ENCODE peak calls at places on chromosomes 16 and 17, in eight cellular contexts. One of them, this sample, is unnamed. For H3K36me3, the result is how much of the 10 kb centered on the place peaks cover.

GRCh38 chr16:87303431-87303930 is 13.7 kb downstream of the C16orf95 start:
- DNase-seq in HCT116: no peak
- DNase-seq in mammary epithelial cell: no peak
- DNase-seq in left ventricle myocardium inferior: no peak
- DNase-seq in psoas muscle: no peak
- DNase-seq in body of pancreas: no peak
- DNase-seq in neural progenitor cell: no peak
- DNase-seq in cardiac muscle cell: no peak
- DNase-seq in this sample: no peak

GRCh38 chr16:705748-706188 is at the start of gene FBXL16:
- DNase-seq in left ventricle myocardium inferior: no peak
- DNase-seq in HCT116: no peak
- DNase-seq in cardiac muscle cell: no peak
- DNase-seq in psoas muscle: no peak
- DNase-seq in neural progenitor cell: peak
- DNase-seq in body of pancreas: no peak
- DNase-seq in mammary epithelial cell: no peak
- DNase-seq in this sample: peak

GRCh38 chr17:78355045-78355641 is 4.7 kb downstream of the SOCS3 start:
- DNase-seq in cardiac muscle cell: no peak
- DNase-seq in HCT116: no peak
- DNase-seq in left ventricle myocardium inferior: no peak
- DNase-seq in body of pancreas: no peak
- DNase-seq in neural progenitor cell: no peak
- DNase-seq in mammary epithelial cell: no peak
- DNase-seq in psoas muscle: no peak
- DNase-seq in this sample: no peak

GRCh38 chr16:17177242-17177967 is 293.4 kb downstream of the XYLT1 start:
- DNase-seq in HCT116: no peak
- DNase-seq in mammary epithelial cell: peak
- DNase-seq in neural progenitor cell: no peak
- DNase-seq in cardiac muscle cell: no peak
- DNase-seq in psoas muscle: no peak
- DNase-seq in left ventricle myocardium inferior: no peak
- DNase-seq in body of pancreas: no peak
- DNase-seq in this sample: no peak

GRCh38 chr16:29030086-29030840 is 45.4 kb downstream of the LAT start:
- DNase-seq in psoas muscle: no peak
- DNase-seq in left ventricle myocardium inferior: no peak
- DNase-seq in neural progenitor cell: no peak
- DNase-seq in mammary epithelial cell: no peak
- DNase-seq in cardiac muscle cell: no peak
- DNase-seq in body of pancreas: no peak
- DNase-seq in HCT116: no peak
- DNase-seq in this sample: no peak

GRCh38 chr16:47724386-47724785 is 263.3 kb downstream of the PHKB start:
- DNase-seq in left ventricle myocardium inferior: no peak
- DNase-seq in body of pancreas: no peak
- DNase-seq in neural progenitor cell: no peak
- DNase-seq in psoas muscle: no peak
- DNase-seq in HCT116: no peak
- DNase-seq in mammary epithelial cell: no peak
- DNase-seq in cardiac muscle cell: no peak
- DNase-seq in this sample: no peak

GRCh38 chr16:1543085-1543896 is 9.8 kb downstream of the TMEM204 start:
- DNase-seq in mammary epithelial cell: peak
- DNase-seq in body of pancreas: no peak
- DNase-seq in psoas muscle: peak
- DNase-seq in left ventricle myocardium inferior: peak
- DNase-seq in neural progenitor cell: peak
- DNase-seq in cardiac muscle cell: peak
- DNase-seq in HCT116: peak
- DNase-seq in this sample: peak

GRCh38 chr16:20807822-20808207 is 1.5 kb downstream of the REXO5 start:
- DNase-seq in neural progenitor cell: no peak
- DNase-seq in mammary epithelial cell: no peak
- DNase-seq in body of pancreas: no peak
- DNase-seq in left ventricle myocardium inferior: no peak
- DNase-seq in HCT116: no peak
- DNase-seq in psoas muscle: no peak
- DNase-seq in cardiac muscle cell: no peak
- DNase-seq in this sample: no peak

GRCh38 chr16:75258807-75259141 is 7.3 kb upstream of the BCAR1 start:
- DNase-seq in neural progenitor cell: no peak
- DNase-seq in cardiac muscle cell: no peak
- DNase-seq in mammary epithelial cell: no peak
- DNase-seq in HCT116: no peak
- DNase-seq in psoas muscle: no peak
- DNase-seq in body of pancreas: no peak
- DNase-seq in left ventricle myocardium inferior: no peak
- DNase-seq in this sample: no peak

GRCh38 chr17:75738218-75738802 is 17.1 kb downstream of the ITGB4 start:
- DNase-seq in mammary epithelial cell: no peak
- DNase-seq in left ventricle myocardium inferior: no peak
- DNase-seq in cardiac muscle cell: no peak
- DNase-seq in HCT116: no peak
- DNase-seq in body of pancreas: no peak
- DNase-seq in psoas muscle: peak
- DNase-seq in neural progenitor cell: no peak
- DNase-seq in this sample: no peak

GRCh38 chr17:42329025-42329976 is 41.0 kb downstream of the STAT5A start:
- DNase-seq in left ventricle myocardium inferior: no peak
- DNase-seq in neural progenitor cell: peak
- DNase-seq in psoas muscle: no peak
- DNase-seq in mammary epithelial cell: peak
- DNase-seq in body of pancreas: no peak
- DNase-seq in cardiac muscle cell: no peak
- DNase-seq in HCT116: no peak
- DNase-seq in this sample: no peak

GRCh38 chr17:29568331-29569244 is at the start of gene TP53I13:
- DNase-seq in mammary epithelial cell: peak
- DNase-seq in cardiac muscle cell: peak
- DNase-seq in psoas muscle: peak
- DNase-seq in HCT116: peak
- DNase-seq in left ventricle myocardium inferior: peak
- DNase-seq in neural progenitor cell: peak
- DNase-seq in body of pancreas: peak
- DNase-seq in this sample: peak

GRCh38 chr17:64150237-64151015 is 20.5 kb upstream of the ERN1 start:
- DNase-seq in mammary epithelial cell: no peak
- DNase-seq in left ventricle myocardium inferior: no peak
- DNase-seq in HCT116: no peak
- DNase-seq in cardiac muscle cell: no peak
- DNase-seq in psoas muscle: peak
- DNase-seq in body of pancreas: peak
- DNase-seq in neural progenitor cell: no peak
- DNase-seq in this sample: no peak

GRCh38 chr16:15031179-15031578 is 24.7 kb downstream of the NTAN1 start:
- DNase-seq in neural progenitor cell: no peak
- DNase-seq in cardiac muscle cell: no peak
- DNase-seq in HCT116: no peak
- DNase-seq in left ventricle myocardium inferior: no peak
- DNase-seq in mammary epithelial cell: no peak
- DNase-seq in psoas muscle: no peak
- DNase-seq in body of pancreas: no peak
- DNase-seq in this sample: no peak
- H3K36me3 ChIP-seq in neural progenitor cell: under half
- H3K36me3 ChIP-seq in cardiac muscle cell: half or more
- H3K36me3 ChIP-seq in HCT116: under half
- H3K36me3 ChIP-seq in left ventricle myocardium inferior: half or more
- H3K36me3 ChIP-seq in mammary epithelial cell: under half
- H3K36me3 ChIP-seq in psoas muscle: half or more
- H3K36me3 ChIP-seq in body of pancreas: under half
- H3K36me3 ChIP-seq in this sample: under half

GRCh38 chr17:81959362-81960129 is 1.4 kb downstream of the NOTUM start:
- DNase-seq in neural progenitor cell: peak
- DNase-seq in psoas muscle: peak
- DNase-seq in mammary epithelial cell: peak
- DNase-seq in body of pancreas: peak
- DNase-seq in left ventricle myocardium inferior: peak
- DNase-seq in HCT116: no peak
- DNase-seq in cardiac muscle cell: peak
- DNase-seq in this sample: peak

GRCh38 chr17:81961554-81962498 is 839 bp upstream of the NOTUM start:
- DNase-seq in psoas muscle: no peak
- DNase-seq in neural progenitor cell: peak
- DNase-seq in cardiac muscle cell: no peak
- DNase-seq in body of pancreas: no peak
- DNase-seq in left ventricle myocardium inferior: no peak
- DNase-seq in HCT116: no peak
- DNase-seq in mammary epithelial cell: no peak
- DNase-seq in this sample: no peak

GRCh38 chr17:81962499-81963441 is 1.8 kb upstream of the NOTUM start:
- DNase-seq in neural progenitor cell: peak
- DNase-seq in HCT116: no peak
- DNase-seq in mammary epithelial cell: no peak
- DNase-seq in cardiac muscle cell: no peak
- DNase-seq in psoas muscle: no peak
- DNase-seq in body of pancreas: no peak
- DNase-seq in left ventricle myocardium inferior: no peak
- DNase-seq in this sample: no peak

GRCh38 chr17:81960130-81960958 is 643 bp downstream of the NOTUM start:
- DNase-seq in body of pancreas: no peak
- DNase-seq in mammary epithelial cell: no peak
- DNase-seq in left ventricle myocardium inferior: no peak
- DNase-seq in neural progenitor cell: peak
- DNase-seq in cardiac muscle cell: no peak
- DNase-seq in HCT116: no peak
- DNase-seq in psoas muscle: no peak
- DNase-seq in this sample: no peak

GRCh38 chr17:81961087-81961514 is at the start of gene NOTUM:
- DNase-seq in HCT116: no peak
- DNase-seq in cardiac muscle cell: peak
- DNase-seq in body of pancreas: no peak
- DNase-seq in psoas muscle: peak
- DNase-seq in neural progenitor cell: peak
- DNase-seq in left ventricle myocardium inferior: no peak
- DNase-seq in mammary epithelial cell: no peak
- DNase-seq in this sample: peak
- TF ChIP-seq CTCF in HCT116: no peak
- TF ChIP-seq CTCF in cardiac muscle cell: peak
- TF ChIP-seq CTCF in body of pancreas: no peak
- TF ChIP-seq CTCF in psoas muscle: peak
- TF ChIP-seq CTCF in neural progenitor cell: peak
- TF ChIP-seq CTCF in left ventricle myocardium inferior: peak
- TF ChIP-seq CTCF in mammary epithelial cell: no peak
- TF ChIP-seq CTCF in this sample: no peak

GRCh38 chr17:2067048-2067452 is 12.1 kb downstream of the HIC1 start:
- DNase-seq in neural progenitor cell: no peak
- DNase-seq in mammary epithelial cell: no peak
- DNase-seq in HCT116: no peak
- DNase-seq in cardiac muscle cell: no peak
- DNase-seq in left ventricle myocardium inferior: no peak
- DNase-seq in body of pancreas: no peak
- DNase-seq in psoas muscle: no peak
- DNase-seq in this sample: no peak
- H3K36me3 ChIP-seq in neural progenitor cell: under half
- H3K36me3 ChIP-seq in mammary epithelial cell: under half
- H3K36me3 ChIP-seq in HCT116: under half
- H3K36me3 ChIP-seq in cardiac muscle cell: under half
- H3K36me3 ChIP-seq in left ventricle myocardium inferior: under half
- H3K36me3 ChIP-seq in body of pancreas: under half
- H3K36me3 ChIP-seq in psoas muscle: half or more
- H3K36me3 ChIP-seq in this sample: under half

DNA sequence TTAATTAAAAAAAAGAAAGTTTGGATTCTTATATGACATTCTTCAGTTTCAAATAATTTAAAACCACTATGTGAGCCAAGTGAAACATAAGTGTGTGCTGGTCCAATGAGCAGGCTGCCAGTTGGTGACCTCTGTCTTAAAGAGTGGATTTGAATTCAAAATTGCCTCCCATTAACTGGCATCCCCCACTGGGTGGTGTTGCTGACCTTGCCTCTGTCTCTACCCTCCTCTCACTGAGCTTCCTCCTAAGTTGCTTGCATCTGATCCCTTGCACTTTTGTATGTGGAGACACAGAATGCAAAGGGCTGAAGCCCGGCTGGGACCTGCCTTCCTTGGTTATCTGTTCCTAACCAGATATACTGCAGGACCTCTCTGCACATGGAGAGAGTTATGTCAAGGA is 160.6 kb downstream of the CYLD start:
- DNase-seq in psoas muscle: no peak
- DNase-seq in left ventricle myocardium inferior: no peak
- DNase-seq in body of pancreas: no peak
- DNase-seq in HCT116: no peak
- DNase-seq in mammary epithelial cell: no peak
- DNase-seq in cardiac muscle cell: peak
- DNase-seq in neural progenitor cell: no peak
- DNase-seq in this sample: no peak
- TF ChIP-seq CTCF in psoas muscle: no peak
- TF ChIP-seq CTCF in left ventricle myocardium inferior: no peak
- TF ChIP-seq CTCF in body of pancreas: no peak
- TF ChIP-seq CTCF in HCT116: no peak
- TF ChIP-seq CTCF in mammary epithelial cell: peak
- TF ChIP-seq CTCF in cardiac muscle cell: no peak
- TF ChIP-seq CTCF in neural progenitor cell: peak
- TF ChIP-seq CTCF in this sample: no peak

GRCh38 chr16:83913234-83913633 is 14.3 kb downstream of the MLYCD start:
- DNase-seq in cardiac muscle cell: no peak
- DNase-seq in psoas muscle: peak
- DNase-seq in neural progenitor cell: peak
- DNase-seq in mammary epithelial cell: no peak
- DNase-seq in HCT116: no peak
- DNase-seq in body of pancreas: no peak
- DNase-seq in left ventricle myocardium inferior: peak
- DNase-seq in this sample: no peak

GRCh38 chr16:83908798-83909197 is 9.9 kb downstream of the MLYCD start:
- DNase-seq in HCT116: no peak
- DNase-seq in neural progenitor cell: no peak
- DNase-seq in psoas muscle: no peak
- DNase-seq in mammary epithelial cell: no peak
- DNase-seq in left ventricle myocardium inferior: no peak
- DNase-seq in cardiac muscle cell: no peak
- DNase-seq in body of pancreas: no peak
- DNase-seq in this sample: no peak

GRCh38 chr16:83912152-83912948 is 13.4 kb downstream of the MLYCD start:
- DNase-seq in body of pancreas: no peak
- DNase-seq in mammary epithelial cell: no peak
- DNase-seq in cardiac muscle cell: no peak
- DNase-seq in neural progenitor cell: no peak
- DNase-seq in left ventricle myocardium inferior: peak
- DNase-seq in psoas muscle: peak
- DNase-seq in HCT116: no peak
- DNase-seq in this sample: no peak

GRCh38 chr16:83914091-83914710 is 15.3 kb downstream of the MLYCD start:
- DNase-seq in body of pancreas: no peak
- DNase-seq in mammary epithelial cell: no peak
- DNase-seq in psoas muscle: no peak
- DNase-seq in HCT116: no peak
- DNase-seq in left ventricle myocardium inferior: no peak
- DNase-seq in cardiac muscle cell: no peak
- DNase-seq in neural progenitor cell: no peak
- DNase-seq in this sample: no peak

DNA sequence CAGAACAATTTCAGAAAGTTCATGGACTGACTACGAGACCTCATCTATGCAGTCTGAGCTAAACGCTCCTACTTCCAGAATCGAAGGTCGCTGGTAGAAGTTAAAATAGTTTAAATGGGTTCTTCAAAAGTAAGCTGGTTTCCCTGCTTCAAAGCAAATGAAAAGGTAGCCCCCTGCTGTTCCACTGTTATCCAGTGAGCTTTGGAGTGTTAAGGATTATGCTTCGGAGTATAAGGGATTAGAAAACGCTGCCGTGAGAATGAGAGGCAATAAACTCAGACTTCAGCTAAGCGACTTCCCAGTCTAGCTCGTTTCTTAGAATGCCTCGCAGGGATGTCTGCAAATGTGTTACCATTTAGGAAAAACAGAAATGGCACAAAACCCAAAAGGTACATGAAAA is 12.4 kb downstream of the MLYCD start:
- DNase-seq in cardiac muscle cell: no peak
- DNase-seq in psoas muscle: no peak
- DNase-seq in body of pancreas: no peak
- DNase-seq in HCT116: no peak
- DNase-seq in mammary epithelial cell: no peak
- DNase-seq in neural progenitor cell: peak
- DNase-seq in left ventricle myocardium inferior: no peak
- DNase-seq in this sample: no peak
- H3K36me3 ChIP-seq in cardiac muscle cell: under half
- H3K36me3 ChIP-seq in psoas muscle: half or more
- H3K36me3 ChIP-seq in body of pancreas: under half
- H3K36me3 ChIP-seq in HCT116: under half
- H3K36me3 ChIP-seq in mammary epithelial cell: under half
- H3K36me3 ChIP-seq in neural progenitor cell: under half
- H3K36me3 ChIP-seq in left ventricle myocardium inferior: half or more
- H3K36me3 ChIP-seq in this sample: under half